ENCODE peak calls at places on chromosomes 6 and 20, in four cellular contexts. J, Y, C and S are unnamed samples.

GRCh38 chr20:49552007-49552406 is 15.9 kb downstream of the PTGIS start:
- DNase-seq in J (peak; percentile 21), Y (no peak), C (no peak), S (no peak)

GRCh38 chr6:46015119-46015968 is at the start of gene CLIC5:
- DNase-seq in J (no peak), C (peak; percentile 79), Y (no peak), S (peak; percentile 76)

GRCh38 chr6:70863343-70863742 is 93.5 kb downstream of the B3GAT2 start:
- DNase-seq in J (no peak), Y (no peak), C (no peak), S (no peak)

GRCh38 chr6:14458669-14459266 is 341.2 kb downstream of the CD83 start:
- DNase-seq in C (peak; percentile 23), Y (no peak), J (no peak), S (no peak)

GRCh38 chr6:3977875-3978711 is 100.8 kb downstream of the FAM217A start:
- DNase-seq in Y (peak; percentile 39), C (peak; percentile 24), J (peak; percentile 68), S (no peak)

GRCh38 chr20:14764511-14765369 is 427.3 kb upstream of the FLRT3 start:
- DNase-seq in Y (no peak), J (no peak), C (no peak), S (peak; percentile 65)

GRCh38 chr6:170234419-170234818 is 56.5 kb downstream of the DLL1 start:
- DNase-seq in J (no peak), C (no peak), Y (no peak), S (peak; percentile 52)

GRCh38 chr20:54502179-54502578 is 26.8 kb downstream of the DOK5 start:
- DNase-seq in C (no peak), J (no peak), Y (no peak), S (no peak)

GRCh38 chr20:1813101-1813529 is 82.1 kb upstream of the SIRPA start:
- DNase-seq in J (peak; percentile 79), C (peak; percentile 75), Y (peak; percentile 57), S (no peak)

GRCh38 chr6:84522135-84522535 is 242.3 kb downstream of the TBX18 start:
- DNase-seq in J (no peak), Y (no peak), C (no peak), S (no peak)

GRCh38 chr6:11761744-11762620 is 16.6 kb downstream of the ADTRP start:
- DNase-seq in J (no peak), C (no peak), Y (no peak), S (no peak)

GRCh38 chr20:43971233-43971632 is 56.6 kb downstream of the TOX2 start:
- DNase-seq in C (no peak), J (no peak), Y (no peak), S (no peak)

GRCh38 chr6:165762876-165763275 is 99.8 kb upstream of the PDE10A start:
- DNase-seq in C (no peak), Y (no peak), J (no peak), S (no peak)

GRCh38 chr6:145602927-145603326 is 132.4 kb downstream of the EPM2A start:
- DNase-seq in Y (no peak), C (no peak), J (no peak), S (no peak)

GRCh38 chr20:19974621-19975435 is 42.3 kb upstream of the NAA20 start:
- DNase-seq in J (peak; percentile 97), C (peak; percentile 93), Y (peak; percentile 91), S (peak; percentile 94)

GRCh38 chr6:159977242-159978214 is 8.6 kb downstream of the IGF2R start:
- DNase-seq in Y (peak; percentile 85), J (peak; percentile 82), C (peak; percentile 85), S (no peak)

GRCh38 chr6:156557269-156557885 is 219.8 kb upstream of the ARID1B start:
- DNase-seq in J (no peak), Y (no peak), C (peak; percentile 40), S (no peak)

GRCh38 chr6:12567682-12568081 is 148.9 kb upstream of the PHACTR1 start:
- DNase-seq in J (no peak), C (no peak), Y (no peak), S (no peak)

GRCh38 chr6:55153284-55153683 is 21.0 kb upstream of the HCRTR2 start:
- DNase-seq in C (no peak), Y (no peak), J (no peak), S (no peak)

GRCh38 chr6:52598123-52598823 is 21.4 kb upstream of the TRAM2 start:
- DNase-seq in Y (peak; percentile 78), C (peak; percentile 76), J (peak; percentile 84), S (no peak)

GRCh38 chr20:22438346-22438745 is 146.0 kb downstream of the FOXA2 start:
- DNase-seq in C (no peak), J (no peak), Y (no peak), S (no peak)

GRCh38 chr6:79605061-79605460 is 26.1 kb upstream of the SH3BGRL2 start:
- DNase-seq in J (no peak), Y (no peak), C (no peak), S (no peak)

GRCh38 chr6:75272145-75272840 is 12.3 kb downstream of the TMEM30A start:
- DNase-seq in C (no peak), J (no peak), Y (no peak), S (no peak)

GRCh38 chr6:11093065-11093590 is 506 bp upstream of the SMIM13 start:
- DNase-seq in C (no peak), Y (no peak), J (no peak), S (no peak)

GRCh38 chr6:31350551-31350950 is 6.4 kb downstream of the HLA-B start:
- DNase-seq in J (no peak), C (no peak), Y (no peak), S (no peak)

GRCh38 chr6:7137335-7138106 is 29.8 kb downstream of the RREB1 start:
- DNase-seq in J (peak; percentile 84), C (peak; percentile 59), Y (peak; percentile 65), S (no peak)

GRCh38 chr6:7135755-7136154 is 28.0 kb downstream of the RREB1 start:
- DNase-seq in Y (no peak), C (no peak), J (no peak), S (no peak)

GRCh38 chr6:7136859-7137334 is 29.1 kb downstream of the RREB1 start:
- DNase-seq in C (no peak), Y (no peak), J (no peak), S (no peak)

GRCh38 chr6:7132398-7132797 is 24.6 kb downstream of the RREB1 start:
- DNase-seq in C (no peak), Y (no peak), J (no peak), S (no peak)

GRCh38 chr6:7134999-7135735 is 27.4 kb downstream of the RREB1 start:
- DNase-seq in C (no peak), J (no peak), Y (no peak), S (no peak)
- H3K4me1 ChIP-seq in C (peaks cover 62% of the 10 kb centered on the region), J (peaks cover 47% of the 10 kb centered on the region), Y (no peaks in the 10 kb centered on the region), S (peaks cover 41% of the 10 kb centered on the region)

GRCh38 chr6:43383021-43383667 is 13.7 kb upstream of the ZNF318 start:
- DNase-seq in C (no peak), Y (no peak), J (no peak), S (no peak)
- H3K4me3 ChIP-seq in C (no peak overlapping the region), Y (no peak overlapping the region), J (no peak overlapping the region), S (no peak overlapping the region)

DNA sequence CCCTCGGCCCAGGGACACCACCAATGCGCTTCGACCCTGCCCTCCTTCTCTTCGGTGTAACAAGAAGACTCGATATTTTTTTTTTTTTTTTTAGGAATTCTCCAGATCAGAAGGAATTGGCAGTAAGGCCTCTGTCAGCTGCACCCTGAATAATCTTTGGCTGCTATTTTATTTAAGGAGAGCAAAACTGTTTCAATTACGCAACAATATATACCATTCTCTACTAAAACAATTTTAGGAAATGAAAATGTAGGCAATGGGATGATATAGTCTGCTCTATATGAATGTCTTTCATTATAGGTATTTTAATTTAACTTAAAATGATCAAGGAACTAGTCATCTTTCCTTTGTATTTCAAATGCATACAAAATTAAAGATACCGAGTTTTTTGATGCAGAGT is 13.3 kb downstream of the ZCCHC3 start:
- DNase-seq in J (no peak), C (no peak), Y (no peak), S (no peak)
- H3K27ac ChIP-seq in J (peak overlapping the region; percentile 87), C (no peak overlapping the region), Y (peak overlapping the region; percentile 86), S (peak overlapping the region; percentile 92)

DNA sequence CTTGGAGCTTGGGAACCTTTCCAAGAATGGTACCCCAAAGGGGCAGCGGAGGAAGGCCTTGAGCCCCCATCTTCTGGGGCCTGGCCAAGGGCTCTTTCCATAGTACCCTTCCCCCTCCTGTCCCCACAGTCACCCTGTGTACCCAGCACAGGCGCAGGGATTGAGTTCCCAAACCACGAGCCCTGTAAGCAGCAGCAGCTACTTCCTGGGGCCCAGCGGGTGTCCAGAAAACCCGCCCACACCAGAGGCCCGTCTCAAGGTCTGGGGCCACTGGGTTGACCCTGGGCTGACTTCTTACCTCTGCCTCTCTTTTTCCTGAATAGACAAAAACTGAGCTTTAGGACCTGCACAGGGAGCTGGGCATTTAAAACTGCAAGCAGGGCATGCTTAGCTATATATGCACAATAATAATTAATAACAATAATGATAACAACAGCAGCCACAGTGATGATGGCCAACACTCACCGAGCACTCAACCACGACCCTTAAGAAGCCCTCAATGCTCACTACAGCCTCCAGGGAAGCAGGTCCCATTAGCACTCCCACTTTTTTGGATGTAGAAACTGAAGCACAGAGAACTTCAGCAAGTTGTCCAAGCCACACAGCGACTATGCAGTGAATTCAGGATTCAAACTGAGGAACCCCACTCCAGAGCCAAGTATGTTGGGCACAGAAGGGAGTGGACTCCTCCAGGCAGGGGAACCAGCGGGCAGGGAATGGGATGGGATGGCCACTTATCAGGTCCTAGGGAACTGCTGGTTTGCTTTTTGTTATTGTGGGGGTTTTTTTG is 14.5 kb downstream of the NOL4L start:
- DNase-seq in Y (no peak), C (no peak), J (no peak), S (no peak)
- H3K4me1 ChIP-seq in Y (no peaks in the 10 kb centered on the region), C (no peaks in the 10 kb centered on the region), J (peaks cover 9% of the 10 kb centered on the region), S (no peaks in the 10 kb centered on the region)

GRCh38 chr6:118745156-118745555 is 93.8 kb upstream of the CEP85L start:
- DNase-seq in Y (no peak), J (no peak), C (no peak), S (no peak)

GRCh38 chr6:118751072-118751471 is 99.7 kb upstream of the CEP85L start:
- DNase-seq in Y (no peak), C (no peak), J (no peak), S (no peak)

GRCh38 chr6:118746100-118746874 is 94.9 kb upstream of the CEP85L start:
- DNase-seq in C (peak; percentile 13), J (no peak), Y (no peak), S (no peak)

GRCh38 chr6:118750143-118750542 is 98.8 kb upstream of the CEP85L start:
- DNase-seq in C (no peak), J (no peak), Y (no peak), S (no peak)

DNA sequence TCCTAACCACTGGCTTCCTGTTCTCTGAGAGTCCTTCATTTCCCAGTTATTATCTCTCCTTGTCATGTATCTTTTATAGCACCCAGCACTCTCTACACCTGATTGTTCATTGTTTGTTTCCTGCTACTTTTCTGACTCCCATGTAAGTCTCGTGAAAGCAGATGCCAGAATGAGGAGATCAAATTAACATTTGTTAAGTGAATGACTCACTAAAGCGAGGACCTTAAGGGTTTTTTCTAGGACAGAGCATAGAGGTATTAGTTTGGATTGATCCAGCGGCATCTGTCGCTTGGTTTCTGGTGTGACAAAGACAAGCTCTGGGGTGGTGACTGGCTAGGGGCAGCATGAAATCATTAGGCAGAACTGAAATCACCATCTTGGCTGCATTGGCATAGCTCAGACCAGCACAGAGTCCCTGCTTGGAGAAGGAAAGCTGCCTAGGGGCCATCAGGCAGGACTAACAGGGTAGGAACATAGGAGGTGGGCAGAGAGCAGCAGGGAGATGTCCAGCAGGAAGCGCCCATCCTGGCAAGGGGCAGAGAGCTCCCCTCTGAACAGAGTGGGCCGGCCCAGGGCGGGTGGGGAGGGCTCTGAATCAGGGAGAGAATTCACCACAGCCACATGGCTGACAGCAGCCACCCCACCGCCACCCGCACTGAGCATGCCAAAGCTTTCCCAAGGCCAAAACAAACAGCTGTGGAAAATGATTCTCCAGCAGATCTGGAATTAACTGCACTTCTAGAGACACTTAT is 97.1 kb upstream of the CEP85L start:
- DNase-seq in J (no peak), Y (no peak), C (peak; percentile 8), S (peak; percentile 65)
- H3K4me3 ChIP-seq in J (no peak overlapping the region), Y (no peak overlapping the region), C (no peak overlapping the region), S (no peak overlapping the region)

GRCh38 chr6:43796168-43796567 is 26.2 kb downstream of the VEGFA start:
- DNase-seq in C (no peak), Y (no peak), J (no peak), S (no peak)
- H3K27ac ChIP-seq in C (no peak overlapping the region), Y (no peak overlapping the region), J (no peak overlapping the region), S (no peak overlapping the region)